ENCODE peak calls at places on chromosomes 6 and 20, in five cellular contexts. X, I, V, G and J are unnamed samples.

GRCh38 chr6:137705166-137706064 is 161.6 kb upstream of the TNFAIP3 start:
- DNase-seq in X (peak), I (peak), V (peak), G (peak), J (peak)

GRCh38 chr6:36373368-36374009 is 14.0 kb downstream of the ETV7 start:
- DNase-seq in X (no peak), I (no peak), V (no peak), G (no peak), J (peak)

GRCh38 chr6:34237722-34238506 is 1.2 kb downstream of the HMGA1 start:
- DNase-seq in X (peak), I (peak), V (peak), G (peak), J (no peak)

GRCh38 chr6:4714961-4715501 is 61.2 kb upstream of the CDYL start:
- DNase-seq in X (no peak), I (no peak), V (no peak), G (no peak), J (no peak)

GRCh38 chr6:30615958-30616810 is 859 bp downstream of the PPP1R10 start:
- DNase-seq in X (no peak), I (no peak), V (peak), G (peak), J (no peak)

GRCh38 chr20:34516874-34517542 is 786 bp downstream of the DYNLRB1 start:
- DNase-seq in X (peak), I (peak), V (peak), G (no peak), J (peak)

GRCh38 chr6:137261393-137262154 is 42.4 kb upstream of the IFNGR1 start:
- DNase-seq in X (no peak), I (no peak), V (no peak), G (no peak), J (no peak)

GRCh38 chr20:60050193-60050960 is 92.2 kb downstream of the CDH26 start:
- DNase-seq in X (no peak), I (no peak), V (peak), G (peak), J (no peak)

GRCh38 chr6:17490724-17491123 is 97.3 kb downstream of the CAP2 start:
- DNase-seq in X (no peak), I (no peak), V (no peak), G (no peak), J (no peak)

GRCh38 chr20:6480328-6481030 is 287.0 kb upstream of the BMP2 start:
- DNase-seq in X (no peak), I (no peak), V (no peak), G (no peak), J (no peak)

GRCh38 chr6:7148100-7148822 is 40.5 kb downstream of the RREB1 start:
- DNase-seq in X (no peak), I (no peak), V (no peak), G (peak), J (no peak)

GRCh38 chr6:29926081-29926794 is 16.1 kb upstream of the HLA-A start:
- DNase-seq in X (peak), I (peak), V (no peak), G (no peak), J (no peak)

GRCh38 chr6:90222724-90223198 is 73.9 kb downstream of the BACH2 start:
- DNase-seq in X (no peak), I (no peak), V (no peak), G (no peak), J (no peak)

GRCh38 chr6:132683543-132683942 is 24.6 kb upstream of the TAAR1 start:
- DNase-seq in X (no peak), I (no peak), V (no peak), G (no peak), J (no peak)

GRCh38 chr6:18117136-18117535 is 5.3 kb downstream of the NHLRC1 start:
- DNase-seq in X (no peak), I (no peak), V (no peak), G (no peak), J (no peak)

GRCh38 chr20:44495802-44496481 is 20.3 kb downstream of the TTPAL start:
- DNase-seq in X (no peak), I (no peak), V (no peak), G (no peak), J (no peak)

GRCh38 chr6:37632989-37633550 is 64.6 kb downstream of the MDGA1 start:
- DNase-seq in X (no peak), I (no peak), V (no peak), G (no peak), J (no peak)

GRCh38 chr6:347951-348859 is 43.3 kb upstream of the IRF4 start:
- DNase-seq in X (no peak), I (no peak), V (no peak), G (no peak), J (no peak)

GRCh38 chr6:116313377-116313776 is 33.6 kb upstream of the TSPYL1 start:
- DNase-seq in X (no peak), I (no peak), V (no peak), G (no peak), J (no peak)

GRCh38 chr20:59032713-59033059 is 551 bp upstream of the ATP5F1E start:
- DNase-seq in X (no peak), I (no peak), V (no peak), G (no peak), J (no peak)

GRCh38 chr6:34053721-34054120 is 92.2 kb downstream of the GRM4 start:
- DNase-seq in X (peak), I (no peak), V (no peak), G (peak), J (no peak)

GRCh38 chr20:53331151-53331973 is 262.3 kb downstream of the ZNF217 start:
- DNase-seq in X (no peak), I (no peak), V (no peak), G (peak), J (no peak)

GRCh38 chr6:133855994-133856393 is 32.9 kb upstream of the TCF21 start:
- DNase-seq in X (no peak), I (no peak), V (no peak), G (no peak), J (no peak)

GRCh38 chr20:34074101-34074760 is 37.8 kb downstream of the EIF2S2 start:
- DNase-seq in X (no peak), I (no peak), V (no peak), G (no peak), J (no peak)

GRCh38 chr6:112396221-112396620 is 49.1 kb downstream of the RFPL4B start:
- DNase-seq in X (no peak), I (no peak), V (no peak), G (no peak), J (no peak)

GRCh38 chr6:47276377-47276776 is 33.3 kb downstream of the TNFRSF21 start:
- DNase-seq in X (no peak), I (no peak), V (no peak), G (no peak), J (no peak)

GRCh38 chr20:63532449-63532971 is 4.7 kb downstream of the PTK6 start:
- DNase-seq in X (peak), I (no peak), V (no peak), G (peak), J (no peak)

GRCh38 chr6:70717038-70717801 is 49.5 kb downstream of the SMAP1 start:
- DNase-seq in X (no peak), I (no peak), V (no peak), G (no peak), J (no peak)

DNA sequence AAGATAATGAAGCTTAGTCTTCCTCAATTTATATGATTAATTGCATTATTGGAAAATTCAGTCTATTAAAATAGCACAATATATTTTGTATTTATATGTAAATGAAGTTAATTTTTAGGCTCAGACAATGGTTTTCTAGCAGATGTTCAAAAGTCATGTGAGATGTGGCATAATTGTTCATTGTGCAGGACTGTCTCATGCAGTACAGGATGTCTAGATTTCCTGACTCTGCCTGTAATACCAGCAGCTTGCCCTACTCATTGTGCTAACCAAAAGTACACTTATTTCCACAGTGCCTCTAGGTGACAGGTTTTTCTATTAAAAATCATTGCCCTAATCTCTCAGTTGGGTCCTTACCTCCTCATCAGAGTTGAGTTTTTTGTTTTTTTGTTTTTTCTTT is 12.4 kb downstream of the RALGAPB start:
- DNase-seq in X (no peak), I (no peak), V (no peak), G (no peak), J (no peak)
- H3K4me3 ChIP-seq in X (no peak), I (no peak), V (no peak), G (no peak), J (no peak)

GRCh38 chr6:163711615-163712568 is 297.4 kb downstream of the QKI start:
- DNase-seq in X (peak), I (peak), V (no peak), G (peak), J (peak)
- TF ChIP-seq CTCF in X (no peak), I (peak), V (no peak), G (peak), J (no peak)

DNA sequence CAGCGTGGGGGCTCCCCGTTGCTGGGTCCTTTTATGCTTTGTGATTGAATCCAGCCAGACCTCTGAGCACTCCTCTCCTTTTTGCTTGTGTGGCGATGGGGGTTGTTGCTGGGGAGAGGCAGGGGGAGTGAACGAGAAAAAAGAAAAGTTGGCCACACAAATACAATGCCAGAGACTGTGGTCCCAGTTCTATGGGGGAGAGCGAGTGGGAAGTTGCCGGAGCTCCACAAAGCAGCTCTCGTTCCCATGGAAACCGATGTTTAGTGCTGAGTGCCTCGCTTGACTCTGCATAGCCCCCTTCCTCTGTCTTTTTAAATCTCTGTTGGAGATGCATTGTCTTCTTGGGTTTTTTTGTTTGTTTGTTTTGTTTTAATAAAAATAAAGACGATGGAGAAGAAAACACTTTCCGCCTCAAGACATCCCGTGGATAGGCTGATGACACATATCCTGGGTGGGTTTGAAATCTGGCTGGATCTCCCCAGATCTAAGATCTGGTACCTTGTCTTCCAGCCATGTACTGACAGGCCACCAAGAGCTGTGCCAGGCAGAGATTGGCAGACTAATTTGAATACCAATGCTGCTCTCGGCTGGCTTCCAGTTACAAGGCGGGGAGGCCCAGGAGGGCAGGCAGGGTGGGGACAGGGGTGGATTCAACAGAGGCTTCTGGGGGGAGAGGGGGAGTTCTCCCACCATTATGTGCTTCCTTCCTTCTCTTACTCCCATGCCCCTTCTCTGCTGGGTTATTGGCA is 529.3 kb downstream of the QKI start:
- DNase-seq in X (no peak), I (no peak), V (peak), G (peak), J (no peak)
- H3K27ac ChIP-seq in X (no peak), I (no peak), V (no peak), G (peak), J (no peak)

GRCh38 chr6:108957221-108957620 is 109.0 kb downstream of the ARMC2 start:
- DNase-seq in X (no peak), I (no peak), V (no peak), G (no peak), J (no peak)

GRCh38 chr6:108953681-108954080 is 105.5 kb downstream of the ARMC2 start:
- DNase-seq in X (no peak), I (no peak), V (no peak), G (no peak), J (no peak)

GRCh38 chr6:108951351-108951953 is 103.2 kb downstream of the ARMC2 start:
- DNase-seq in X (peak), I (no peak), V (no peak), G (no peak), J (no peak)

GRCh38 chr6:108955329-108955949 is 107.2 kb downstream of the ARMC2 start:
- DNase-seq in X (no peak), I (no peak), V (no peak), G (no peak), J (no peak)

GRCh38 chr6:108952776-108953486 is 104.7 kb downstream of the ARMC2 start:
- DNase-seq in X (no peak), I (peak), V (no peak), G (no peak), J (no peak)
- H3K4me3 ChIP-seq in X (no peak), I (no peak), V (no peak), G (no peak), J (no peak)